ENCODE peak calls at places on chromosomes 4 and X, in nine cellular contexts. E is ascending aorta, A is ovary, O is body of pancreas, R is epithelial cell of proximal tubule, H is HFF-Myc, B is choroid plexus epithelial cell, L is fibroblast of the aortic adventitia, C is Panc1. U is an unnamed sample.

GRCh38 chr4:186602978-186603377 is 47.6 kb upstream of the MTNR1A start:
- DNase-seq in E (no peak), A (no peak), O (no peak), R (no peak), H (no peak), B (no peak), L (no peak), C (no peak), U (no peak)

GRCh38 chrX:56268888-56269287 is 36.7 kb downstream of the KLF8 start:
- DNase-seq in E (no peak), A (no peak), O (no peak), R (no peak), H (no peak), B (no peak), L (no peak), C (no peak), U (no peak)

GRCh38 chr4:139315221-139315675 is 13.0 kb upstream of the NDUFC1 start:
- DNase-seq in E (no peak), A (no peak), O (no peak), R (peak; percentile 35), H (no peak), B (no peak), L (no peak), C (no peak), U (no peak)

GRCh38 chr4:118758293-118758692 is 73.1 kb downstream of the METTL14 start:
- DNase-seq in E (no peak), A (no peak), O (no peak), R (no peak), H (no peak), B (peak; percentile 94), L (peak; percentile 92), C (no peak), U (no peak)

GRCh38 chrX:19372170-19373033 is 28.7 kb downstream of the PDHA1 start:
- DNase-seq in E (no peak), A (peak; percentile 68), O (peak; percentile 67), R (no peak), H (peak; percentile 21), B (peak; percentile 79), L (peak; percentile 65), C (no peak), U (peak; percentile 72)

GRCh38 chr4:825063-825968 is 613 bp downstream of the CPLX1 start:
- DNase-seq in E (no peak), A (peak; percentile 61), O (no peak), R (no peak), H (no peak), B (peak; percentile 16), L (no peak), C (no peak), U (peak; percentile 48)

GRCh38 chrX:13489451-13489850 is 80.0 kb upstream of the EGFL6 start:
- DNase-seq in E (peak; percentile 39), A (no peak), O (peak; percentile 28), R (peak; percentile 25), H (no peak), B (peak; percentile 87), L (peak; percentile 83), C (no peak), U (no peak)

GRCh38 chr4:22463179-22463578 is 52.7 kb downstream of the ADGRA3 start:
- DNase-seq in E (no peak), A (no peak), O (no peak), R (no peak), H (no peak), B (no peak), L (no peak), C (no peak), U (no peak)

GRCh38 chrX:11540532-11541377 is 125.0 kb downstream of the ARHGAP6 start:
- DNase-seq in E (no peak), A (no peak), O (no peak), R (no peak), H (no peak), B (peak; percentile 17), L (no peak), C (no peak), U (no peak)

GRCh38 chr4:88750369-88750768 is 52.7 kb upstream of the NAP1L5 start:
- DNase-seq in E (no peak), A (no peak), O (no peak), R (no peak), H (no peak), B (no peak), L (no peak), C (no peak), U (no peak)

GRCh38 chr4:108109111-108109510 is 59.6 kb downstream of the LEF1 start:
- DNase-seq in E (no peak), A (no peak), O (no peak), R (no peak), H (no peak), B (no peak), L (no peak), C (no peak), U (no peak)

GRCh38 chr4:163256680-163257343 is 75.6 kb downstream of the NPY1R start:
- DNase-seq in E (no peak), A (no peak), O (no peak), R (no peak), H (no peak), B (no peak), L (no peak), C (no peak), U (no peak)

GRCh38 chr4:53656421-53656981 is 65.2 kb upstream of the LNX1 start:
- DNase-seq in E (no peak), A (no peak), O (no peak), R (no peak), H (peak; percentile 43), B (peak; percentile 42), L (peak; percentile 91), C (no peak), U (no peak)

GRCh38 chr4:78706302-78706701 is 69.8 kb upstream of the BMP2K start:
- DNase-seq in E (no peak), A (no peak), O (no peak), R (no peak), H (no peak), B (no peak), L (no peak), C (no peak), U (no peak)

GRCh38 chr4:8289956-8290700 is 20.6 kb downstream of the HTRA3 start:
- DNase-seq in E (no peak), A (peak; percentile 12), O (no peak), R (no peak), H (no peak), B (no peak), L (no peak), C (no peak), U (no peak)

GRCh38 chrX:1165535-1166196 is 46.8 kb downstream of the CRLF2 start:
- DNase-seq in E (no peak), A (no peak), O (no peak), R (no peak), H (no peak), B (peak; percentile 5), L (peak; percentile 1), C (no peak), U (no peak)

GRCh38 chrX:17459008-17459407 is 84.0 kb downstream of the NHS start:
- DNase-seq in E (no peak), A (no peak), O (peak; percentile 2), R (no peak), H (peak; percentile 45), B (peak; percentile 63), L (peak; percentile 93), C (no peak), U (no peak)

DNA sequence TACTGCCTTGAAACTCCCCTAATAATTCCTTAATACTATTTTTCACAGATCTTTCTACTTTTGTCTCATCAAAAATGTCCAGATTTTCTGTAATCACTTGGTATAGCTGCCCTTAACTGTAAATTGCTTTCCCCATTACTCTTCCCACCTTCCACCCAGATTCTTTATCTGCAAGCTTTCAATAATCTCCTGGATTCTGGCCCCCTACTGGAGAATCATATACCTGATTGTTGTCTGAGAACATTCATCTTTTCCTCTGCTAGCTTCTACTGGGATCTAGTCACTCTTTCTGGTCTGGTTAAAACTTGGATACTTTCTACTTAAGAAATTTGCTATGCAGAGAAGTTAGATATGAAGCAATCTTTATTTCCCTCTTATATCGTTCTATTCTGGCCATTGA is 552.6 kb downstream of the PCDH19 start:
- DNase-seq in E (no peak), A (no peak), O (no peak), R (no peak), H (no peak), B (no peak), L (no peak), C (no peak), U (no peak)
- TF ChIP-seq CTCF in E (no peak), A (no peak), O (no peak), R (peak; percentile 24), H (no peak), B (no peak), L (no peak), C (no peak), U (peak; percentile 48)

DNA sequence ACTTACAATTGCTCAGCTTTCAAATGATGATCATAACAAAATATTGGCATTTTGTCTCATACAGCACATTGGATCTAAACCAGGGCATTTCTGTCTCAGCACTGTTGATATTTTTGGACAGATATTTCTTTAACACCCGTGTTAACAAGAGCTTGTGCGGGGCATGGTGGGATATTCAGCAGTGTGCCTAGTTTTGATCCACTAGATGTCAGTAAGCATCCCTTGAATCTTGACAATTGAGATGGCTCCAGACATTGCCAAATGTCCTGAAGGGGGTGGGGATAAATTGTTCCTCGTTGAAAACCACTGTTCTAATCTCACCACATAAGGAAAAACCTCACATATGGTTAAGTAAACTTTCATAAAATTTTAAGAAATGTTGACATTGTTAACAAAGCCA is 806.3 kb downstream of the STIM2 start:
- DNase-seq in E (no peak), A (no peak), O (no peak), R (no peak), H (no peak), B (peak; percentile 4), L (no peak), C (no peak), U (no peak)
- TF ChIP-seq CTCF in E (no peak), A (no peak), O (no peak), R (peak; percentile 34), H (no peak), B (no peak), L (no peak), C (peak; percentile 23), U (no peak)

GRCh38 chr4:168689791-168690190 is 192.9 kb downstream of the PALLD start:
- DNase-seq in E (no peak), A (no peak), O (no peak), R (no peak), H (no peak), B (no peak), L (no peak), C (no peak), U (no peak)
- TF ChIP-seq CTCF in E (no peak), A (no peak), O (no peak), R (no peak), H (no peak), B (no peak), L (no peak), C (no peak), U (no peak)

DNA sequence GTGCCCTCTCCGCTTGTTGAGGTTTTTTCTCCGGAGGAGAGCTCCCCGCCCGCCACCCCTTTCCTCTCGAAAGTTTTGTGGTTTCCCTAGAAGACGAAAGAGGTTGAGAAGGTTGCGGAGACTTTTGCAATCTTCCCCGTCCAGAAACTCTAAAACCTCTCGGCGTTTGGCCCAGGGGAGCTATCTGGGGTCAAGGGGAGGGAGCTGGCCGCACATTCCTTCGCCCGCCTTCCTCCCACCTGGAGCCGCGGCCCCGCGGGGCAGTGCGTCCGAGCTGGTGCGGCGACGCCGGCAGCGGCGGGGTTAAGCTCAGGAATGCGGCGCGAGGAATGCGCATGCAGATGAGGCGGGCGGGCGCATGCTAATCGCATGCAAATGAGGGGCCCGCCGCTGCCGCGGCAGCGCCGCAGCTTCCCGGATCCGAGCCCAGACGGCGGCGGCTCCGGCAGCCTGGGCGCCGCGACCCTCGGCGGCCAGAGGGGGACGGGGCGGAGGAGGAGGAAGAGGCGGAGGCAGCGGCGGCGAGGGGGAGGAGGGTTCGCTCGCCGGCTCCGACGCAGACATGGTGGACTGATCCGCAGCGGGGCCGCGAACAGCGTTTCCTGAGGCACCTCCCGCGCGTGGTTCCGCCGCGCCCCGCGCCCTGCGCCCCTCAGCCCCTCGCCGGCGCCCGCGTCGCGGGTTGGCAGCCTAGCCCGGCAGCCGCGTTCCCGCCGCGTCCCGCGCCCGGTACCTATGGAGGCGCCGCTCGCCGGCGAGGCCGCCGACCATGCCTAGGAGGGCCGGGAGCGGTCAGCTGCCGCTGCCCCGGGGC is at the start of gene WWC2:
- DNase-seq in E (peak; percentile 22), A (peak; percentile 89), O (peak; percentile 91), R (peak; percentile 37), H (peak; percentile 37), B (peak; percentile 92), L (peak; percentile 88), C (no peak), U (peak; percentile 92)
- TF ChIP-seq CTCF in E (peak; percentile 26), A (peak; percentile 43), O (no peak), R (no peak), H (no peak), B (no peak), L (no peak), C (no peak), U (no peak)

U was measured in endothelial cell.